ENCODE peak calls at places on chromosome 12, in five cellular contexts. Y, S, O, A and W are unnamed samples.

GRCh38 chr12:13422291-13422690 is 225.8 kb downstream of the EMP1 start:
- DNase-seq in Y (no peak), S (no peak), O (no peak), A (no peak), W (no peak)

GRCh38 chr12:28535216-28535615 is 345.0 kb downstream of the CCDC91 start:
- DNase-seq in Y (no peak), S (no peak), O (no peak), A (no peak), W (no peak)

GRCh38 chr12:28032811-28033537 is 60.4 kb upstream of the PTHLH start:
- DNase-seq in Y (no peak), S (no peak), O (no peak), A (no peak), W (no peak)

GRCh38 chr12:66514581-66514980 is 164.3 kb downstream of the GRIP1 start:
- DNase-seq in Y (no peak), S (no peak), O (no peak), A (no peak), W (no peak)

GRCh38 chr12:110811972-110812371 is 34.8 kb upstream of the CCDC63 start:
- DNase-seq in Y (no peak), S (no peak), O (no peak), A (no peak), W (no peak)

GRCh38 chr12:109879332-109880048 is 851 bp downstream of the GLTP start:
- DNase-seq in Y (no peak), S (no peak), O (no peak), A (peak), W (peak)

GRCh38 chr12:18139989-18140596 is 50.1 kb upstream of the RERGL start:
- DNase-seq in Y (no peak), S (no peak), O (no peak), A (peak), W (no peak)

GRCh38 chr12:30774599-30774998 is 19.8 kb upstream of the CAPRIN2 start:
- DNase-seq in Y (no peak), S (no peak), O (no peak), A (peak), W (no peak)

GRCh38 chr12:116863275-116863767 is 17.9 kb downstream of the HRK start:
- DNase-seq in Y (no peak), S (no peak), O (no peak), A (peak), W (no peak)

GRCh38 chr12:2335109-2335508 is 282.3 kb downstream of the CACNA1C start:
- DNase-seq in Y (no peak), S (no peak), O (no peak), A (no peak), W (no peak)

GRCh38 chr12:95169368-95169767 is 47.9 kb downstream of the FGD6 start:
- DNase-seq in Y (no peak), S (peak), O (no peak), A (peak), W (peak)

GRCh38 chr12:43038991-43039390 is 449.4 kb upstream of the PRICKLE1 start:
- DNase-seq in Y (no peak), S (no peak), O (no peak), A (peak), W (no peak)

GRCh38 chr12:82527165-82527780 is 159.4 kb upstream of the TMTC2 start:
- DNase-seq in Y (peak), S (no peak), O (no peak), A (peak), W (peak)

DNA sequence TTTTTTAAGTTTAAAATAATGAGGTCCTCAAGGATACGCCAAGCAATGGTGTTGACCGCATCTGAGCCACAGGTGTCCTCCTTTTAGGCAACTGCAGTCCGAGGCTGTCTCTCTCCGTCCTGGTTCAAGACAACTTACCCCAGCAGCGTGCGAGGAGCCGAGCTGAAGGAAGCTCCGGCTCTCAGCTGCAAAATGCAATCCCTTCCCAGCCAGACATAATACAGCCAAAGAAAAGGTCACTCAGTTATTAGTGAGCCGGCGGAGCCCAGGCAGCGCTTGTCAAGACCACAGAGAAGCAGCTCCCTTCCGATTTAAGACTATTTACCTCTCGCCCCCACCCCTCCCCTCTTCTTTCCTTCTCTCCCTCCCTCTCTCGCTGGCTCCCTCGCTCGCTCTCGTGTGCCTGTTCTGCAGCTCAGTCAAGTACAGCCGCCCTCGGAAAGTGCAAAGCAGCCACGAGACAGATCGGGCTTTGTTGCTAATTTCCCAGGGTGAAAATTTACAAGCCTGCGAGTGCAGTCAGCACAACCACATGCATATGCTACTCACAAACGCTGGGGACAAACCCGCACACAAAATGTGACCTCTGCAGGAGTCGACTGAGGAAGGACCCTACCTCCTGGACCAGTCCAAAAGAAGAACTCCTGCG is 363 bp upstream of the LMO3 start:
- DNase-seq in Y (no peak), S (no peak), O (no peak), A (peak), W (peak)
- H3K4me3 ChIP-seq in Y (no peak), S (peak), O (no peak), A (peak), W (peak)

DNA sequence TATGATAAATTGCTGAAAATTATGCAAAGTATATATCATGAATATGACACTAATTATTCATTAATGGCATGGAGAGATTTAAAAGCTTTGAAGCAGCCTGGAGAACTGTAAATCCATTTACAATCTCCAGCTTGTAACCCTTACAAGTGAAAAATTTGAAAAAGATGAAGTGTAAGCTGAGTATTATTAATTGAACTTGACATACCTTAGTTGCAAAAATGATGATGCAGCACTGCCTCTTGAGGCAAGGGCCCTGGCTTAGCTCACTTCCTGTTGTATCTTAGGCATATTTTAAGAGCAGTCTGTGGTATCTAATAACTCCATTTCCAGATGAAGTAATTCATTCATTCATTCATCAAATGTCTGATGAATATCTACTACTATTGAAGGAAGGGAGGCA is 158.6 kb downstream of the ANO4 start:
- DNase-seq in Y (no peak), S (no peak), O (no peak), A (no peak), W (no peak)
- H3K4me3 ChIP-seq in Y (no peak), S (no peak), O (no peak), A (no peak), W (no peak)

GRCh38 chr12:121861549-121862254 is 3.0 kb upstream of the HPD start:
- DNase-seq in Y (no peak), S (no peak), O (no peak), A (peak), W (no peak)

GRCh38 chr12:121871501-121871900 is 12.8 kb upstream of the HPD start:
- DNase-seq in Y (no peak), S (no peak), O (no peak), A (no peak), W (no peak)

GRCh38 chr12:121866331-121866730 is 7.7 kb upstream of the HPD start:
- DNase-seq in Y (no peak), S (no peak), O (no peak), A (no peak), W (no peak)
- H3K4me3 ChIP-seq in Y (no peak), S (no peak), O (no peak), A (no peak), W (no peak)

DNA sequence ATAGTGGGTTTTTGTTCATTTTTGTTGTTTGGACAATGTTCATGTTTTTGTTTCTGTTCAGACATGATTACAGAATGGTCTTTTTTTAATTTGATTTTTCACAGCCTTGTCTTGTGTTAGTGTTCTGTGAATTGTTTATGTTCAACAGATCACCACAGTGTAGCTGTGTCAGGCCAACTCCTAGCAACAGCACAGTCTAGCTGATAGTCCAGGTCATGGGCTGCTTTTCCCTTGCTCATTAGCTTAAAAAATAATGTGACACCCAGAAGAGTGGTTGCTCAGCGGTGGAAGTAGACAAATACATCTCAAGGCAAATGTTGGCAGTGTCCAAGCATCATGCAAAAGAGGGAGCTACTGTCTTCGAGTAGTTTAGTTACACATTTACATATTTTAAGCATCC is 22.4 kb downstream of the WBP11 start:
- DNase-seq in Y (no peak), S (no peak), O (no peak), A (no peak), W (no peak)
- H3K4me3 ChIP-seq in Y (no peak), S (no peak), O (no peak), A (no peak), W (no peak)